ENCODE peak calls at places on chromosome 15, in nine cellular contexts. S is omental fat pad; C is NCI-H1105; K is LHCN-M2; U is progenitor cell of endocrine pancreas; I is fibroblast of lung; M is activated T-cell treated with anti-CD3 and anti-CD28 coated beads for 1 hour; B is WERI-Rb-1; E is stimulated activated CD4-positive, alpha-beta T cell treated with anti-CD3 and anti-CD28 coated beads, Interleukin-1b, Interleukin-23, amount 100 ng/mL, for 1 hour. X is an unnamed sample.

GRCh38 chr15:63258658-63259057 is 18.7 kb upstream of the APH1B start:
- DNase-seq in S (no peak), C (no peak), K (no peak), U (no peak), I (no peak), M (no peak), B (no peak), E (no peak), X (no peak)

GRCh38 chr15:95972136-95972553 is 358.4 kb upstream of the NR2F2 start:
- DNase-seq in S (no peak), C (no peak), K (peak), U (no peak), I (peak), M (no peak), B (no peak), E (no peak), X (no peak)

GRCh38 chr15:62362608-62363007 is 197.5 kb upstream of the C2CD4B start:
- DNase-seq in S (no peak), C (no peak), K (peak), U (no peak), I (peak), M (no peak), B (no peak), E (no peak), X (no peak)

GRCh38 chr15:38972831-38973230 is 408.2 kb upstream of the RASGRP1 start:
- DNase-seq in S (no peak), C (no peak), K (peak), U (no peak), I (no peak), M (no peak), B (no peak), E (no peak), X (no peak)

GRCh38 chr15:67202091-67202490 is 52.4 kb downstream of the AAGAB start:
- DNase-seq in S (no peak), C (no peak), K (no peak), U (no peak), I (no peak), M (no peak), B (no peak), E (no peak), X (no peak)

GRCh38 chr15:32936283-32936918 is 218.6 kb downstream of the GREM1 start:
- DNase-seq in S (no peak), C (no peak), K (peak), U (no peak), I (peak), M (no peak), B (no peak), E (no peak), X (no peak)

GRCh38 chr15:38076806-38077205 is 142.4 kb downstream of the TMCO5A start:
- DNase-seq in S (no peak), C (no peak), K (no peak), U (no peak), I (no peak), M (no peak), B (no peak), E (no peak), X (no peak)

GRCh38 chr15:87604857-87605446 is 651.6 kb downstream of the NTRK3 start:
- DNase-seq in S (no peak), C (no peak), K (peak), U (no peak), I (peak), M (no peak), B (peak), E (no peak), X (no peak)

GRCh38 chr15:85296615-85297402 is 83.6 kb upstream of the AKAP13 start:
- DNase-seq in S (no peak), C (peak), K (peak), U (peak), I (peak), M (peak), B (peak), E (peak), X (no peak)

GRCh38 chr15:89442671-89443307 is 53.6 kb downstream of the RHCG start:
- DNase-seq in S (no peak), C (no peak), K (peak), U (peak), I (peak), M (peak), B (peak), E (peak), X (no peak)